ENCODE peak calls at places on chromosome 2, in five cellular contexts. H is kidney epithelial cell, E is dorsolateral prefrontal cortex, K is psoas muscle, D is IMR-90. U is an unnamed sample.

GRCh38 chr2:14516844-14517243 is 115.7 kb upstream of the LRATD1 start:
- DNase-seq in H (peak; percentile 48), D (peak; percentile 99), E (no peak), K (no peak), U (peak; percentile 95)

GRCh38 chr2:59196511-59196910 is 955.4 kb upstream of the FANCL start:
- DNase-seq in D (peak; percentile 15), E (no peak), H (peak; percentile 16), K (no peak), U (peak; percentile 75)

GRCh38 chr2:181616715-181617114 is 40.2 kb downstream of the CERKL start:
- DNase-seq in E (no peak), H (no peak), K (no peak), D (no peak), U (no peak)

GRCh38 chr2:20930928-20931327 is 108.0 kb upstream of the LDAH start:
- DNase-seq in H (peak; percentile 16), D (peak; percentile 36), K (no peak), E (no peak), U (peak; percentile 33)

GRCh38 chr2:217289153-217289908 is 429.5 kb upstream of the TNP1 start:
- DNase-seq in K (no peak), H (no peak), D (peak; percentile 39), E (no peak), U (no peak)

GRCh38 chr2:95026471-95027368 is 1.2 kb downstream of the MAL start:
- DNase-seq in K (no peak), D (no peak), H (no peak), E (no peak), U (no peak)

GRCh38 chr2:145654156-145654555 is 1134.2 kb upstream of the ZEB2 start:
- DNase-seq in H (no peak), D (no peak), E (no peak), K (no peak), U (no peak)

GRCh38 chr2:29114841-29115609 is at the start of gene CLIP4:
- DNase-seq in E (peak; percentile 67), H (no peak), D (peak; percentile 51), K (peak; percentile 78), U (peak; percentile 52)

GRCh38 chr2:177783835-177784448 is 288.6 kb downstream of the PDE11A start:
- DNase-seq in E (no peak), H (peak; percentile 49), D (peak; percentile 51), K (no peak), U (peak; percentile 76)

GRCh38 chr2:232652505-232652851 is 19.1 kb downstream of the EFHD1 start:
- DNase-seq in D (no peak), H (no peak), K (no peak), E (no peak), U (no peak)

GRCh38 chr2:88627856-88628568 is 748 bp upstream of the EIF2AK3 start:
- DNase-seq in K (peak; percentile 93), E (peak; percentile 60), D (peak; percentile 97), H (peak; percentile 94), U (peak; percentile 92)

GRCh38 chr2:175366814-175367213 is 185.3 kb upstream of the ATP5MC3 start:
- DNase-seq in D (peak; percentile 43), K (no peak), H (peak; percentile 2), E (no peak), U (peak; percentile 48)

GRCh38 chr2:78431241-78431640 is 594.3 kb upstream of the REG3G start:
- DNase-seq in D (no peak), E (no peak), H (no peak), K (no peak), U (no peak)

GRCh38 chr2:37456479-37456878 is 112.0 kb downstream of the QPCT start:
- DNase-seq in K (no peak), H (no peak), D (no peak), E (no peak), U (no peak)

GRCh38 chr2:157032019-157032418 is 225.5 kb upstream of the GALNT5 start:
- DNase-seq in H (peak; percentile 73), K (no peak), E (no peak), D (peak; percentile 94), U (peak; percentile 94)

GRCh38 chr2:33015421-33016142 is 68.8 kb downstream of the LTBP1 start:
- DNase-seq in H (no peak), D (peak; percentile 82), E (no peak), K (no peak), U (peak; percentile 62)

GRCh38 chr2:26946841-26947784 is 23.3 kb upstream of the MAPRE3 start:
- DNase-seq in H (no peak), K (peak; percentile 38), D (peak; percentile 39), E (no peak), U (peak; percentile 7)

GRCh38 chr2:162118166-162119031 is 33.6 kb downstream of the GCG start:
- DNase-seq in E (peak; percentile 67), H (no peak), K (peak; percentile 19), D (peak; percentile 78), U (peak; percentile 74)

GRCh38 chr2:28346587-28346986 is 46.1 kb upstream of the FOSL2 start:
- DNase-seq in D (peak; percentile 89), H (no peak), K (peak; percentile 79), E (no peak), U (no peak)

GRCh38 chr2:19120941-19121750 is 237.3 kb downstream of the OSR1 start:
- DNase-seq in E (no peak), D (peak; percentile 87), K (no peak), H (peak; percentile 26), U (peak; percentile 91)

GRCh38 chr2:64730551-64731305 is 77.0 kb upstream of the SERTAD2 start:
- DNase-seq in H (peak; percentile 7), E (no peak), D (peak; percentile 90), K (peak; percentile 30), U (peak; percentile 74)

GRCh38 chr2:178825183-178825582 is 18.0 kb upstream of the TTN start:
- DNase-seq in E (no peak), D (peak; percentile 58), H (peak; percentile 9), K (no peak), U (peak; percentile 70)

DNA sequence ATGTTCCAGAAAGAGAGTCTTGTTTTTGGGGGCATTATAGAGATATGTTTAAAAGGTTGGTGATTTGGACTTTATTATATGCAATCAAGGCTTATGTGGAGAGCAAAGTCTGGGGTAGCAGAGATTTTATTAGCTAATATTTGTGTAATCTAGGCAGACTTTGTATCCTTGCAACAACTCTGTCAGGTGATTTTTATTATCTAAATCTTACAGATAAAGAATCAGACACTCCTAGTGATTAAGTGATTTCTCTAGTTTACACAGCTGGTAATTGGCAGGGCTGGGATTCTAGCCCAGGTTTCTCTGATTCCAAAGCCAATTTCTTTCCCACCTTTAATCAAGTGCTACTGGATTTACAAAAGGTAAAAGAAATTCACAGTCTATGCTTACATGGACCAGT is 33.3 kb upstream of the NCK2 start:
- DNase-seq in K (no peak), E (no peak), H (no peak), D (no peak), U (no peak)
- TF ChIP-seq CTCF in K (no peak), E (no peak), H (no peak), D (no peak), U (no peak)

GRCh38 chr2:40507429-40507828 is 55.5 kb upstream of the SLC8A1 start:
- DNase-seq in K (no peak), D (no peak), H (no peak), E (no peak), U (no peak)

GRCh38 chr2:40516604-40517003 is 64.7 kb upstream of the SLC8A1 start:
- DNase-seq in K (no peak), H (no peak), E (no peak), D (no peak), U (no peak)

GRCh38 chr2:40511661-40512213 is 59.8 kb upstream of the SLC8A1 start:
- DNase-seq in K (peak; percentile 18), E (no peak), H (no peak), D (peak; percentile 80), U (peak; percentile 75)

DNA sequence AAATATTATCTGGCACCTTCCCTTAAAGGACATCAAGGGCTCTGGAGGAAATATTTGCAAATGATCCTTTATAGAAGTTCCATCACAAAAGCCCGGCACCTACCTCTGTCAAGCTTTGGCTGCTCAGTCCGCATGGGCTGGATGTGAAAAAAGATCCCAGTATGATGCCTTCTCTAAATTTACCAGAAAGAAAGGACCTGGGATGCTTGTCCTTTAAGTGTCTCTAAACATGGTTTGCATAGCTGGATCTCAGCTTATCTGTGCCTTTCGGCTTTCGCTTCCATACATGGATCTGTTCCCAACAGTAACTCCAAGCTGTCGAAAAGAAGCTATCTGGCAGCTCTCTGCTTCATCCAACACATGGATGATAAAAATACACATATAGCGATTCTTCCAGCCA is 60.4 kb upstream of the SLC8A1 start:
- DNase-seq in D (no peak), E (no peak), K (no peak), H (no peak), U (no peak)
- H3K4me3 ChIP-seq in D (no peak overlapping the region), E (peak overlapping the region; percentile 28), K (peak overlapping the region; percentile 55), H (no peak overlapping the region), U (no peak overlapping the region)

GRCh38 chr2:127406454-127406853 is 11.8 kb upstream of the PROC start:
- DNase-seq in K (no peak), E (no peak), D (peak; percentile 40), H (no peak), U (no peak)

GRCh38 chr2:127407661-127408003 is 10.6 kb upstream of the PROC start:
- DNase-seq in D (no peak), H (no peak), K (no peak), E (no peak), U (peak; percentile 40)

GRCh38 chr2:127408807-127409099 is 9.5 kb upstream of the PROC start:
- DNase-seq in E (no peak), K (no peak), D (no peak), H (no peak), U (no peak)

GRCh38 chr2:127407091-127407490 is 11.1 kb upstream of the PROC start:
- DNase-seq in H (no peak), K (no peak), D (no peak), E (no peak), U (no peak)

GRCh38 chr2:127408004-127408806 is 10.0 kb upstream of the PROC start:
- DNase-seq in D (peak; percentile 85), K (peak; percentile 94), E (peak; percentile 76), H (no peak), U (peak; percentile 85)
- TF ChIP-seq CTCF in D (no peak), K (no peak), E (no peak), H (no peak), U (no peak)

GRCh38 chr2:46332686-46333281 is 35.6 kb downstream of the EPAS1 start:
- DNase-seq in D (peak; percentile 45), H (no peak), E (peak; percentile 11), K (no peak), U (no peak)

GRCh38 chr2:46335966-46336436 is 38.8 kb downstream of the EPAS1 start:
- DNase-seq in E (no peak), K (peak; percentile 29), H (no peak), D (no peak), U (no peak)

GRCh38 chr2:46333912-46334311 is 36.7 kb downstream of the EPAS1 start:
- DNase-seq in D (no peak), K (no peak), E (peak; percentile 49), H (no peak), U (no peak)

GRCh38 chr2:46335404-46335965 is 38.3 kb downstream of the EPAS1 start:
- DNase-seq in K (peak; percentile 34), H (no peak), E (no peak), D (peak; percentile 88), U (peak; percentile 75)

GRCh38 chr2:46334389-46335345 is 37.5 kb downstream of the EPAS1 start:
- DNase-seq in E (no peak), D (peak; percentile 98), H (peak; percentile 67), K (no peak), U (peak; percentile 89)
- H3K4me3 ChIP-seq in E (peak overlapping the region; percentile 25), D (peak overlapping the region; percentile 33), H (no peak overlapping the region), K (peak overlapping the region; percentile 54), U (no peak overlapping the region)

DNA sequence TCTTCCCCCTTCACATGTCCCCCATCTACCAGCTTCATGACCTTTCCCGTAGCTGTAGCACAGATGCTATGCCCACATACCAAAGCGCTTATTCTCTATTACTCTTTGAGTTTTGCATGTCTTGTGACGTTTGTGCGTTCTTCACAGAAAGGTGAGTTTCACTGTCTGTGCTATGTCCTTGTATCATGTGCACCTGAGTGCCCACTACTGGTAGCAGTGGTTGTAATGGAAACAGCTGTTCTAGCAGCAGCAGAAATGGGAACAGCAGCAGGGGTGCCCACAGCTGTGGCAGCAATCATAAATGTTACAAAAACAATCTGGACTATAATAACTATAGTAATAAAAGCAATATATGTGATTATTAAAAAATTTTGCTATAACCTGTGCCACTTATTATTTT is 127.1 kb downstream of the STK39 start:
- DNase-seq in K (no peak), D (no peak), H (no peak), E (no peak), U (no peak)
- TF ChIP-seq CTCF in K (no peak), D (no peak), H (peak; percentile 13), E (no peak), U (peak; percentile 7)